ENCODE peak calls at places on chromosomes 4 and X, in five cellular contexts. O, E, Q, Z and A are unnamed samples.

GRCh38 chrX:10828640-10829039 is 208.3 kb upstream of the MID1 start:
- DNase-seq in O (no peak), E (no peak), Q (no peak), Z (no peak), A (no peak)

GRCh38 chrX:2397648-2398340 is 103.0 kb downstream of the DHRSX start:
- DNase-seq in O (peak; percentile 67), E (peak; percentile 32), Q (no peak), Z (no peak), A (no peak)

GRCh38 chr4:159098482-159099127 is 4.3 kb upstream of the RAPGEF2 start:
- DNase-seq in O (no peak), E (no peak), Q (no peak), Z (no peak), A (no peak)

GRCh38 chrX:96753230-96753629 is 68.6 kb downstream of the DIAPH2 start:
- DNase-seq in O (no peak), E (no peak), Q (no peak), Z (no peak), A (no peak)

GRCh38 chrX:40006025-40007017 is 91.4 kb downstream of the BCOR start:
- DNase-seq in O (no peak), E (peak; percentile 35), Q (no peak), Z (peak; percentile 83), A (no peak)

GRCh38 chrX:154467556-154467955 is 9.5 kb downstream of the PLXNA3 start:
- DNase-seq in O (no peak), E (no peak), Q (no peak), Z (no peak), A (no peak)

GRCh38 chr4:33924801-33925200 is 2319.5 kb downstream of the ARAP2 start:
- DNase-seq in O (no peak), E (no peak), Q (no peak), Z (no peak), A (no peak)

GRCh38 chr4:129561886-129562285 is 465.9 kb downstream of the C4orf33 start:
- DNase-seq in O (no peak), E (peak; percentile 6), Q (no peak), Z (no peak), A (no peak)

GRCh38 chrX:40273356-40274050 is 175.7 kb upstream of the BCOR start:
- DNase-seq in O (peak; percentile 35), E (peak; percentile 76), Q (no peak), Z (no peak), A (no peak)

GRCh38 chr4:140071806-140072205 is 82.2 kb downstream of the MAML3 start:
- DNase-seq in O (peak; percentile 91), E (no peak), Q (no peak), Z (no peak), A (no peak)

GRCh38 chrX:34275710-34276109 is 143.6 kb upstream of the FAM47A start:
- DNase-seq in O (no peak), E (no peak), Q (no peak), Z (no peak), A (no peak)

GRCh38 chrX:102959471-102959870 is 22.4 kb downstream of the RAB40AL start:
- DNase-seq in O (peak; percentile 65), E (peak; percentile 74), Q (no peak), Z (no peak), A (no peak)

GRCh38 chr4:48334900-48335384 is 6.4 kb upstream of the SLAIN2 start:
- DNase-seq in O (no peak), E (no peak), Q (no peak), Z (no peak), A (no peak)

GRCh38 chr4:48254381-48255072 is 15.1 kb downstream of the TEC start:
- DNase-seq in O (peak; percentile 82), E (no peak), Q (no peak), Z (no peak), A (no peak)

GRCh38 chrX:100512471-100512870 is 72.3 kb upstream of the TNMD start:
- DNase-seq in O (peak; percentile 1), E (peak; percentile 6), Q (no peak), Z (no peak), A (no peak)

GRCh38 chrX:40380649-40381488 is 199.9 kb upstream of the ATP6AP2 start:
- DNase-seq in O (no peak), E (no peak), Q (no peak), Z (no peak), A (no peak)

GRCh38 chr4:121220698-121221097 is 56.6 kb upstream of the TNIP3 start:
- DNase-seq in O (no peak), E (no peak), Q (no peak), Z (no peak), A (no peak)

GRCh38 chr4:140256941-140257340 is 103.0 kb upstream of the MAML3 start:
- DNase-seq in O (peak; percentile 55), E (peak; percentile 53), Q (no peak), Z (no peak), A (no peak)

GRCh38 chr4:3192188-3192587 is 56.8 kb upstream of the MSANTD1 start:
- DNase-seq in O (no peak), E (no peak), Q (no peak), Z (no peak), A (no peak)

GRCh38 chr4:84482564-84483563 is 16.2 kb downstream of the NKX6-1 start:
- DNase-seq in O (no peak), E (no peak), Q (no peak), Z (peak; percentile 89), A (no peak)

GRCh38 chr4:97317691-97318090 is 825.6 kb downstream of the STPG2 start:
- DNase-seq in O (no peak), E (no peak), Q (no peak), Z (no peak), A (peak; percentile 17)

GRCh38 chrX:47573334-47574095 is 8.7 kb upstream of the TIMP1 start:
- DNase-seq in O (peak; percentile 73), E (peak; percentile 43), Q (no peak), Z (peak; percentile 87), A (peak; percentile 54)

GRCh38 chr4:931194-931959 is 739 bp downstream of the GAK start:
- DNase-seq in O (peak; percentile 84), E (peak; percentile 97), Q (no peak), Z (no peak), A (no peak)

GRCh38 chr4:51836531-51836930 is 6.4 kb upstream of the DCUN1D4 start:
- DNase-seq in O (no peak), E (peak; percentile 30), Q (no peak), Z (no peak), A (no peak)

GRCh38 chrX:69152398-69152797 is 12.9 kb downstream of the PJA1 start:
- DNase-seq in O (no peak), E (peak; percentile 62), Q (no peak), Z (peak; percentile 21), A (no peak)

GRCh38 chr4:1547131-1547862 is 136.8 kb downstream of the FAM53A start:
- DNase-seq in O (no peak), E (no peak), Q (no peak), Z (no peak), A (no peak)

DNA sequence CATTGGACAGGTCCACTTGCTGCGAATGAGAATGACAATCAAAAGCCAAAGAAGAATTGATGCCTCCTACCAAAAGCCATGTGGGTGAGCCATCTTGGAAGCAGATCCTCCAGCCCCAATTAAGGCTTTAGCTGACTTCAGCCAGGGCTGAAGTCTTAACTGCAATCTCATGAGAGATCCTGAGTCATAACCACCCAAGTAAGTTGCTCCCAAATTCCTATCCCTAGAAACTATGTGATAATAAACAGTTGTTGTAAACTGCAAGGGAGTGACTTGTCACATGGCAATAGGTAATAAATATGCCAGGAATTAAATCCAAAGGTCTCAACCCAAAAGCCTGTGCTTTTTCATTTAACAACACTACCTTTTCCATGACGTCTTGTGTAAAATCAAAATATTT is 154.3 kb upstream of the TBL1X start:
- DNase-seq in O (peak; percentile 70), E (peak; percentile 63), Q (no peak), Z (no peak), A (no peak)
- H3K23ac ChIP-seq in O (no peak overlapping the region), E (no peak overlapping the region), Q (no peak overlapping the region), Z (no peak overlapping the region), A (no peak overlapping the region)

DNA sequence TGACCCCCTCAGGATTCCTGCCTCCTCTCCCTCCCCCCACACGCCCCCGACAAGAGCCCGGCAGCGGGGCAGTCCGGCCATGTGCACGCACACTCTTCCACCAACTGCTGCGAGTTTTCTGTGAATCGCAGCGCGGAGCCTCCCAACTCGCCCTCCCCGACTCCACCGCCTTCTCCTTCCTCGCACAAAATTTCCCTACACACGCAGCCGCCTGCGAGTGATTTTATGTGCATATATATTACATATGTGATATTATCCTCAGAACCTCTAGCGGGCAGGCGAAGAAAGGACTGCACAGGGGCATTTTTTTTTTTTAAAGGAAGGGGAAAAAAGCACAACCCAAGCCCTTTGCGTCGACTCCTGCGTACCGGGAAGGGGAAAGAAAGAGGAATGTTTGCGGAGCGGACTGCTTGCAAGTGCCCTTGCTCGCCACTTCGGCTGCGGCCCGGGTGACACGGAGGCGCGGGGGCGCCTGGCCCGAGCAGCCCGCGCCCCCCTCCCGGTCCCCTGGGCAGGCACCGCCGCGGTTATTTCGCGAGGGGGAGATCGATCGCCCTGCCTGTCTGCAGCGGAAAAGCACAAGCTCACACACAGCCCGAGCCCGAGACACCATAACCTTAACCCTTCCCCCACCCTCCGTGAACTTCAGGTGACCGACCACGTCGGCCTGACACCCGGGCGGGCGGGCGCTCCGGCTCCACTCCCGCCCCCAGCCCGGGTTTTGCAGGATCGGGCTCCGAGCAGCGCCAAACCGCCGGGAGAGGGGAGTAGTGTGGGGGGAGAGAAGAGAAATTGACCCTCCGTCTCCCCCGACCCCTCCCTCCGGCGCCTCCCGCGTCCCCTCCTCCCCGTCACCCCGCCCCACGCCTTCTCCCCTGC is 2.2 kb downstream of the ZNF827 start:
- DNase-seq in O (peak; percentile 73), E (peak; percentile 85), Q (no peak), Z (peak; percentile 74), A (peak; percentile 57)
- H3K14ac ChIP-seq in O (peak overlapping the region; percentile 71), E (peak overlapping the region; percentile 98), Q (no peak overlapping the region), Z (peak overlapping the region; percentile 95), A (no peak overlapping the region)

DNA sequence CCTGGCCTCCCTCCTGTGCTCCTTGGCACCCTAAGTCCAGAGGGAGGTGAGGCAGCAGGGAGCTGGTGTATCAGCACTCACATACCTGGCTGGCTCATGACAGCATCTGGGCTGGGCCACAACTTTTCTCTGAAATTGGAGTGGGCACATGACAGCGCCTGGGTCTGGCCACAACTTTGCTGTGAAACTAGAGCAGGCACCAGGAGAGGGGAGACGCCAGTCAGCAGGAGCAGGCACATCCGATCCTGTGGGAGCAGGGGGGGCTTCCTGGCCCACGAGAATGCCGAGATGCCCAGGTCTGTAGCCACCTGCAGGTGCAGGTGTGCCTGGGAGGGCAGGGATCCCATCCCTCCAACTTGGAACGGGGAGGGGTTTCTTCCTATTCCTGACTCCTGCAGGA is 69.7 kb upstream of the PPP3CA start:
- DNase-seq in O (no peak), E (no peak), Q (no peak), Z (peak; percentile 32), A (no peak)
- H3K4me1 ChIP-seq in O (no peaks in the 10 kb centered on the region), E (no peaks in the 10 kb centered on the region), Q (no peaks in the 10 kb centered on the region), Z (no peaks in the 10 kb centered on the region), A (no peaks in the 10 kb centered on the region)

GRCh38 chrX:53715336-53715924 is 28.9 kb upstream of the HUWE1 start:
- DNase-seq in O (no peak), E (no peak), Q (no peak), Z (no peak), A (no peak)

GRCh38 chrX:53717205-53717604 is 30.7 kb upstream of the HUWE1 start:
- DNase-seq in O (no peak), E (no peak), Q (no peak), Z (no peak), A (no peak)

GRCh38 chrX:53713987-53714579 is 27.6 kb upstream of the HUWE1 start:
- DNase-seq in O (peak; percentile 4), E (no peak), Q (no peak), Z (no peak), A (no peak)

GRCh38 chrX:53716328-53717088 is 30.0 kb upstream of the HUWE1 start:
- DNase-seq in O (peak; percentile 48), E (no peak), Q (no peak), Z (no peak), A (no peak)

GRCh38 chrX:53714580-53715335 is 28.2 kb upstream of the HUWE1 start:
- DNase-seq in O (peak; percentile 57), E (no peak), Q (no peak), Z (no peak), A (no peak)
- H3K23ac ChIP-seq in O (no peak overlapping the region), E (no peak overlapping the region), Q (no peak overlapping the region), Z (no peak overlapping the region), A (no peak overlapping the region)